ENCODE peak calls at places on chromosomes 4 and X, in seven cellular contexts. M is mucosa of descending colon, Y is prostate gland, T is psoas muscle, A is thyroid gland, C is A673, D is SK-N-SH. U is an unnamed sample.

GRCh38 chr4:146486565-146486964 is 35.2 kb downstream of the SLC10A7 start:
- DNase-seq in Y (no peak), T (no peak), M (no peak), C (no peak), A (no peak), D (no peak), U (no peak)

GRCh38 chr4:86247906-86248305 is 111.9 kb downstream of the MAPK10 start:
- DNase-seq in T (no peak), A (no peak), C (no peak), D (no peak), M (no peak), Y (no peak), U (no peak)

GRCh38 chr4:139207873-139208403 is 30.9 kb upstream of the ELF2 start:
- DNase-seq in D (no peak), Y (no peak), A (no peak), M (no peak), C (no peak), T (peak; percentile 63), U (no peak)

GRCh38 chr4:152729466-152729865 is 49.7 kb upstream of the TMEM154 start:
- DNase-seq in Y (no peak), A (no peak), D (no peak), M (no peak), T (no peak), C (peak; percentile 10), U (no peak)

GRCh38 chrX:115393271-115393670 is 103.8 kb downstream of the LUZP4 start:
- DNase-seq in T (no peak), Y (no peak), A (no peak), M (no peak), D (no peak), C (no peak), U (no peak)

GRCh38 chrX:19535481-19535880 is 20.2 kb upstream of the MAP3K15 start:
- DNase-seq in C (peak; percentile 51), A (no peak), Y (no peak), M (no peak), D (peak; percentile 49), T (no peak), U (no peak)

GRCh38 chr4:13176603-13177190 is 307.4 kb downstream of the RAB28 start:
- DNase-seq in Y (no peak), C (no peak), T (no peak), D (peak; percentile 8), M (no peak), A (no peak), U (no peak)

GRCh38 chr4:118313098-118313497 is 39.7 kb downstream of the PRSS12 start:
- DNase-seq in Y (no peak), C (no peak), D (no peak), A (no peak), M (no peak), T (no peak), U (peak; percentile 2)

GRCh38 chrX:427812-428725 is 41.4 kb upstream of the PPP2R3B start:
- DNase-seq in T (peak; percentile 30), M (no peak), C (peak; percentile 59), Y (no peak), D (peak; percentile 54), A (peak; percentile 4), U (peak; percentile 89)

GRCh38 chrX:153780678-153781427 is at the start of gene SRPK3:
- DNase-seq in M (no peak), Y (no peak), T (peak; percentile 83), D (no peak), C (no peak), A (no peak), U (no peak)

GRCh38 chr4:108991929-108992328 is 229.1 kb upstream of the ETNPPL start:
- DNase-seq in M (no peak), A (no peak), Y (no peak), C (peak; percentile 32), D (no peak), T (no peak), U (no peak)

GRCh38 chrX:77785400-77785745 is 643 bp downstream of the ATRX start:
- DNase-seq in D (peak; percentile 74), C (peak; percentile 24), A (peak; percentile 7), Y (peak; percentile 4), M (no peak), T (no peak), U (peak; percentile 68)

GRCh38 chr4:139530833-139531427 is 25.1 kb downstream of the SETD7 start:
- DNase-seq in T (no peak), Y (no peak), C (peak; percentile 72), D (peak; percentile 68), A (peak; percentile 27), M (no peak), U (peak; percentile 79)

DNA sequence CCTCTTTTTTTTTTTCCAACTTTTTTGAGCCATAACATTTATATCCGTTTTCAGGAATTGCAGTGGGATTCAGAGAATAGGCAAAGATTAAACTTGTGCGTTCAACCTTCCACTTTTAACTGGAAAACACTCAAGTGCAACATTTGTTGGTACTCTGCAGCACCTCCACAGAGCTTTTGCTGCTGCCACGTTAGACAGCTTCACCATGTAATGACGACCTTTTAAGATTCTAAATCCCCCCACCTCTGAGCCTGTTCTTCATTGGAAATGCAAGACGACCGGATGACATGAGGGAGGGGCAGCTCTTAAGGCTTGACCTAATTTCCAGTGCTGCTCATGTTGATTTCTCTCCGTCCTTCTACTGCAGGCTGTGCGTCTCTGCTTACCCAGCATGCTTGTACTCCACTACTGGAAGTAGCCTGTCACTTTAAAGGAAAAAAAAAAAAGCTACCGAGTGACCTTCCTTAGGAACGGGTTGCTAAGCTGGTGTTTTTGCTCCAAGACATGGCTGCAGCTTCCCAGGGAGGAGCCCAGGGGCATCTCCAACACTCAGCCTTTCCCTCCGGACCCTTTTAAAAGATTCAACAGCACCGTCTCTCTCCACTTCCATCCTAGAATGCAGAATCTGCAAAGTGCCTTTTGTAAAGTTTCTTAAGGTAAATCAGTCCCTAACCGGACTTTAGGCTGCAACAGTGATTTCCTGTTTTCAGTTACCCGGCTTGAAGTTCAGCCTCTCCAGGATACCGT is at the start of gene CC2D2A:
- DNase-seq in M (no peak), T (no peak), Y (no peak), C (no peak), A (peak; percentile 14), D (peak; percentile 42), U (peak; percentile 6)
- H3K4me3 ChIP-seq in M (no peak within 1 kb of the TSS), T (peak within 1 kb of the TSS; percentile 75), Y (peak within 1 kb of the TSS; percentile 36), C (no peak within 1 kb of the TSS), A (no peak within 1 kb of the TSS), D (peak within 1 kb of the TSS; percentile 82), U (peak within 1 kb of the TSS; percentile 29)

GRCh38 chr4:1236103-1236641 is 12.8 kb downstream of the CTBP1 start:
- DNase-seq in A (peak; percentile 0), M (peak; percentile 45), Y (no peak), T (peak; percentile 48), D (no peak), C (no peak), U (peak; percentile 45)
- H3K36me3 ChIP-seq in A (peaks cover 28% of the 10 kb centered on the region), M (peaks cover 2% of the 10 kb centered on the region), Y (no peaks in the 10 kb centered on the region), T (peaks cover 60% of the 10 kb centered on the region), D (peaks cover 6% of the 10 kb centered on the region), C (peaks cover 66% of the 10 kb centered on the region), U (peaks cover 17% of the 10 kb centered on the region)

DNA sequence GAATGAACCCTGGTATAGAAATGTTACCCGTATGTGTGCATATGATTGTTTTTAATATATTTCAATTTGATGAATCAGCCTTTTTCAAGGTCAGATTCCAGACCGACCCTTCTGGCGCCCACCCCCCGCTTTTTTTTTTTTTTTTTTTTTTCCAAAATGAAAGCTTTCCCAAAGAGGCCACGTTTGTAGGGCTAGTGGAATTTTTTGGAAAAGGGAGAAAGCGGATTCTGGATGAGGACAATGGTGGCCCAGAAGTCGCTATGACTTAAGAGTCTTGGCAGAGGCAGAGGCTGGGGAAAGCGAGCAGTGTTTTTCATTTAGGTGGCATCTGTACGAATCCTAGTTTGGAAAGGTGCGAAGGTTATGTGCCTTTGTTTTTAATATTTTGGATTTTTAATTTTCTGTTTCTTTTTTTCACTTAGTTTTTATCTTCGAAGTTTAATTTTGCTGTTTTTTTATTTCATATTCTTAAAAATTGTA is 14.6 kb downstream of the NDUFB11 start:
- DNase-seq in Y (no peak), D (no peak), C (no peak), T (no peak), A (no peak), M (no peak), U (no peak)
- H3K4me3 ChIP-seq in Y (peak overlapping the region; percentile 38), D (peak overlapping the region; percentile 70), C (peak overlapping the region; percentile 50), T (peak overlapping the region; percentile 72), A (no peak overlapping the region), M (no peak overlapping the region), U (peak overlapping the region; percentile 63)

GRCh38 chr4:26566027-26566578 is 17.8 kb upstream of the TBC1D19 start:
- DNase-seq in D (no peak), C (peak; percentile 93), T (no peak), Y (no peak), A (no peak), M (no peak), U (no peak)

GRCh38 chr4:26570596-26570995 is 13.3 kb upstream of the TBC1D19 start:
- DNase-seq in T (no peak), M (no peak), Y (no peak), A (no peak), C (no peak), D (no peak), U (no peak)

GRCh38 chr4:26573389-26573794 is 10.5 kb upstream of the TBC1D19 start:
- DNase-seq in M (no peak), A (no peak), D (no peak), C (peak; percentile 6), Y (no peak), T (no peak), U (peak; percentile 10)

GRCh38 chr4:26568446-26568994 is 15.4 kb upstream of the TBC1D19 start:
- DNase-seq in M (no peak), Y (no peak), C (peak; percentile 96), A (no peak), T (no peak), D (no peak), U (no peak)
- H3K36me3 ChIP-seq in M (no peaks in the 10 kb centered on the region), Y (no peaks in the 10 kb centered on the region), C (no peaks in the 10 kb centered on the region), A (no peaks in the 10 kb centered on the region), T (no peaks in the 10 kb centered on the region), D (no peaks in the 10 kb centered on the region), U (no peaks in the 10 kb centered on the region)

U was measured in H7.